ENCODE peak calls at places on chromosome 2, in seven cellular contexts. One of them, this sample, is unnamed.

GRCh38 chr2:160331258-160332025 is 131.4 kb upstream of the ITGB6 start:
- DNase-seq in neural crest cell: no peak
- DNase-seq in NCI-H1436 treated with DMSO at 0.1 percent for 48 hours: no peak
- DNase-seq in uterus: no peak
- DNase-seq in SW480: no peak
- DNase-seq in T-cell: no peak
- DNase-seq in activated B cell treated with CpG ODN at 0.5 μM for 24 hours: no peak
- DNase-seq in this sample: no peak

GRCh38 chr2:81542119-81542518 is 1237.6 kb upstream of the LRRTM1 start:
- DNase-seq in NCI-H1436 treated with DMSO at 0.1 percent for 48 hours: no peak
- DNase-seq in neural crest cell: no peak
- DNase-seq in T-cell: no peak
- DNase-seq in SW480: no peak
- DNase-seq in activated B cell treated with CpG ODN at 0.5 μM for 24 hours: no peak
- DNase-seq in uterus: no peak
- DNase-seq in this sample: no peak

GRCh38 chr2:109118321-109118720 is 10.7 kb upstream of the SH3RF3 start:
- DNase-seq in T-cell: no peak
- DNase-seq in uterus: no peak
- DNase-seq in neural crest cell: no peak
- DNase-seq in activated B cell treated with CpG ODN at 0.5 μM for 24 hours: no peak
- DNase-seq in SW480: no peak
- DNase-seq in NCI-H1436 treated with DMSO at 0.1 percent for 48 hours: no peak
- DNase-seq in this sample: no peak

GRCh38 chr2:42809131-42809875 is 16.9 kb upstream of the HAAO start:
- DNase-seq in activated B cell treated with CpG ODN at 0.5 μM for 24 hours: no peak
- DNase-seq in neural crest cell: no peak
- DNase-seq in T-cell: no peak
- DNase-seq in NCI-H1436 treated with DMSO at 0.1 percent for 48 hours: peak; percentile 50
- DNase-seq in uterus: no peak
- DNase-seq in SW480: peak; percentile 45
- DNase-seq in this sample: no peak

GRCh38 chr2:171469176-171469575 is 35.1 kb downstream of the DCAF17 start:
- DNase-seq in activated B cell treated with CpG ODN at 0.5 μM for 24 hours: no peak
- DNase-seq in NCI-H1436 treated with DMSO at 0.1 percent for 48 hours: no peak
- DNase-seq in SW480: no peak
- DNase-seq in T-cell: no peak
- DNase-seq in uterus: no peak
- DNase-seq in neural crest cell: no peak
- DNase-seq in this sample: no peak

GRCh38 chr2:72032481-72033041 is 115.1 kb downstream of the CYP26B1 start:
- DNase-seq in neural crest cell: no peak
- DNase-seq in uterus: no peak
- DNase-seq in SW480: no peak
- DNase-seq in NCI-H1436 treated with DMSO at 0.1 percent for 48 hours: no peak
- DNase-seq in activated B cell treated with CpG ODN at 0.5 μM for 24 hours: no peak
- DNase-seq in T-cell: no peak
- DNase-seq in this sample: no peak

GRCh38 chr2:102112271-102112670 is 30.3 kb upstream of the IL1R1 start:
- DNase-seq in activated B cell treated with CpG ODN at 0.5 μM for 24 hours: no peak
- DNase-seq in SW480: no peak
- DNase-seq in uterus: no peak
- DNase-seq in NCI-H1436 treated with DMSO at 0.1 percent for 48 hours: no peak
- DNase-seq in T-cell: no peak
- DNase-seq in neural crest cell: no peak
- DNase-seq in this sample: no peak

GRCh38 chr2:240983361-240983995 is 14.9 kb upstream of the SNED1 start:
- DNase-seq in T-cell: no peak
- DNase-seq in SW480: peak; percentile 53
- DNase-seq in uterus: peak; percentile 25
- DNase-seq in neural crest cell: no peak
- DNase-seq in activated B cell treated with CpG ODN at 0.5 μM for 24 hours: peak; percentile 45
- DNase-seq in NCI-H1436 treated with DMSO at 0.1 percent for 48 hours: no peak
- DNase-seq in this sample: peak; percentile 60

GRCh38 chr2:231674587-231675334 is 33.6 kb upstream of the PTMA start:
- DNase-seq in SW480: peak; percentile 63
- DNase-seq in NCI-H1436 treated with DMSO at 0.1 percent for 48 hours: no peak
- DNase-seq in uterus: peak; percentile 74
- DNase-seq in activated B cell treated with CpG ODN at 0.5 μM for 24 hours: peak; percentile 81
- DNase-seq in neural crest cell: peak; percentile 77
- DNase-seq in T-cell: no peak
- DNase-seq in this sample: peak; percentile 88

GRCh38 chr2:188181439-188181838 is 110.2 kb upstream of the GULP1 start:
- DNase-seq in neural crest cell: no peak
- DNase-seq in uterus: no peak
- DNase-seq in activated B cell treated with CpG ODN at 0.5 μM for 24 hours: no peak
- DNase-seq in T-cell: no peak
- DNase-seq in SW480: peak; percentile 27
- DNase-seq in NCI-H1436 treated with DMSO at 0.1 percent for 48 hours: no peak
- DNase-seq in this sample: no peak

GRCh38 chr2:97751752-97752151 is 38.4 kb downstream of the ZAP70 start:
- DNase-seq in uterus: no peak
- DNase-seq in NCI-H1436 treated with DMSO at 0.1 percent for 48 hours: no peak
- DNase-seq in T-cell: no peak
- DNase-seq in activated B cell treated with CpG ODN at 0.5 μM for 24 hours: no peak
- DNase-seq in SW480: peak; percentile 42
- DNase-seq in neural crest cell: no peak
- DNase-seq in this sample: no peak

GRCh38 chr2:224147174-224147573 is 108.1 kb upstream of the SERPINE2 start:
- DNase-seq in activated B cell treated with CpG ODN at 0.5 μM for 24 hours: no peak
- DNase-seq in neural crest cell: no peak
- DNase-seq in SW480: no peak
- DNase-seq in uterus: no peak
- DNase-seq in T-cell: no peak
- DNase-seq in NCI-H1436 treated with DMSO at 0.1 percent for 48 hours: no peak
- DNase-seq in this sample: no peak

GRCh38 chr2:207434288-207434687 is 95.5 kb upstream of the CREB1 start:
- DNase-seq in neural crest cell: no peak
- DNase-seq in activated B cell treated with CpG ODN at 0.5 μM for 24 hours: no peak
- DNase-seq in T-cell: no peak
- DNase-seq in SW480: no peak
- DNase-seq in uterus: no peak
- DNase-seq in NCI-H1436 treated with DMSO at 0.1 percent for 48 hours: no peak
- DNase-seq in this sample: no peak